ENCODE peak calls at places on chromosomes 7 and 10, in five cellular contexts. One of them, this sample, is unnamed.

GRCh38 chr7:44235066-44235465 is 34.3 kb downstream of the YKT6 start:
- DNase-seq in neural progenitor cell: no peak
- DNase-seq in suprapubic skin: no peak
- DNase-seq in colonic mucosa: no peak
- DNase-seq in aorta: no peak
- DNase-seq in this sample: no peak

GRCh38 chr7:39404910-39405309 is 161.3 kb upstream of the YAE1 start:
- DNase-seq in aorta: no peak
- DNase-seq in colonic mucosa: no peak
- DNase-seq in neural progenitor cell: no peak
- DNase-seq in suprapubic skin: no peak
- DNase-seq in this sample: no peak

GRCh38 chr10:51311232-51311631 is 236.9 kb downstream of the PRKG1 start:
- DNase-seq in neural progenitor cell: no peak
- DNase-seq in aorta: no peak
- DNase-seq in colonic mucosa: no peak
- DNase-seq in suprapubic skin: no peak
- DNase-seq in this sample: no peak

GRCh38 chr10:49000437-49001398 is 61.1 kb upstream of the LRRC18 start:
- DNase-seq in suprapubic skin: no peak
- DNase-seq in aorta: no peak
- DNase-seq in neural progenitor cell: no peak
- DNase-seq in colonic mucosa: no peak
- DNase-seq in this sample: no peak

GRCh38 chr7:115009139-115009538 is 87.2 kb downstream of the MDFIC start:
- DNase-seq in neural progenitor cell: no peak
- DNase-seq in colonic mucosa: no peak
- DNase-seq in suprapubic skin: no peak
- DNase-seq in aorta: no peak
- DNase-seq in this sample: no peak

GRCh38 chr10:71399946-71400345 is 3.2 kb downstream of the CDH23 start:
- DNase-seq in colonic mucosa: no peak
- DNase-seq in suprapubic skin: no peak
- DNase-seq in neural progenitor cell: no peak
- DNase-seq in aorta: no peak
- DNase-seq in this sample: no peak

GRCh38 chr10:48634198-48634983 is 29.5 kb upstream of the ARHGAP22 start:
- DNase-seq in suprapubic skin: no peak
- DNase-seq in neural progenitor cell: no peak
- DNase-seq in aorta: peak
- DNase-seq in colonic mucosa: peak
- DNase-seq in this sample: no peak

GRCh38 chr10:3060481-3060889 is 6.9 kb upstream of the PFKP start:
- DNase-seq in colonic mucosa: no peak
- DNase-seq in suprapubic skin: no peak
- DNase-seq in neural progenitor cell: no peak
- DNase-seq in aorta: no peak
- DNase-seq in this sample: no peak

GRCh38 chr7:100585511-100586265 is at the start of gene LRCH4:
- DNase-seq in colonic mucosa: peak
- DNase-seq in suprapubic skin: no peak
- DNase-seq in aorta: no peak
- DNase-seq in neural progenitor cell: peak
- DNase-seq in this sample: no peak

GRCh38 chr10:3036155-3036554 is 31.2 kb upstream of the PFKP start:
- DNase-seq in suprapubic skin: no peak
- DNase-seq in neural progenitor cell: no peak
- DNase-seq in colonic mucosa: no peak
- DNase-seq in aorta: no peak
- DNase-seq in this sample: no peak

GRCh38 chr10:1609596-1609995 is 127.7 kb downstream of the ADARB2 start:
- DNase-seq in colonic mucosa: no peak
- DNase-seq in suprapubic skin: no peak
- DNase-seq in neural progenitor cell: no peak
- DNase-seq in aorta: peak
- DNase-seq in this sample: no peak

GRCh38 chr7:78280276-78280675 is 481.7 kb downstream of the PHTF2 start:
- DNase-seq in aorta: no peak
- DNase-seq in colonic mucosa: no peak
- DNase-seq in suprapubic skin: no peak
- DNase-seq in neural progenitor cell: no peak
- DNase-seq in this sample: no peak

GRCh38 chr7:27377988-27378387 is 135.4 kb downstream of the EVX1 start:
- DNase-seq in suprapubic skin: no peak
- DNase-seq in neural progenitor cell: no peak
- DNase-seq in aorta: no peak
- DNase-seq in colonic mucosa: no peak
- DNase-seq in this sample: no peak

GRCh38 chr10:112333452-112333851 is 40.5 kb upstream of the ACSL5 start:
- DNase-seq in aorta: no peak
- DNase-seq in neural progenitor cell: no peak
- DNase-seq in colonic mucosa: peak
- DNase-seq in suprapubic skin: no peak
- DNase-seq in this sample: no peak

GRCh38 chr7:30459591-30460245 is 18.9 kb downstream of the NOD1 start:
- DNase-seq in colonic mucosa: peak
- DNase-seq in neural progenitor cell: no peak
- DNase-seq in suprapubic skin: peak
- DNase-seq in aorta: peak
- DNase-seq in this sample: no peak

GRCh38 chr7:28358423-28358868 is 53.9 kb upstream of the CREB5 start:
- DNase-seq in aorta: no peak
- DNase-seq in suprapubic skin: no peak
- DNase-seq in colonic mucosa: no peak
- DNase-seq in neural progenitor cell: no peak
- DNase-seq in this sample: no peak

GRCh38 chr7:64562246-64562620 is 638 bp downstream of the ZNF680 start:
- DNase-seq in neural progenitor cell: no peak
- DNase-seq in colonic mucosa: no peak
- DNase-seq in suprapubic skin: no peak
- DNase-seq in aorta: no peak
- DNase-seq in this sample: no peak

GRCh38 chr10:132856869-132857524 is 71.0 kb upstream of the NKX6-2 start:
- DNase-seq in aorta: peak
- DNase-seq in colonic mucosa: no peak
- DNase-seq in neural progenitor cell: no peak
- DNase-seq in suprapubic skin: peak
- DNase-seq in this sample: no peak

GRCh38 chr10:119479532-119479931 is 63.0 kb downstream of the RGS10 start:
- DNase-seq in colonic mucosa: no peak
- DNase-seq in aorta: no peak
- DNase-seq in suprapubic skin: no peak
- DNase-seq in neural progenitor cell: peak
- DNase-seq in this sample: no peak

GRCh38 chr10:48506147-48506917 is 98.5 kb downstream of the ARHGAP22 start:
- DNase-seq in neural progenitor cell: no peak
- DNase-seq in suprapubic skin: no peak
- DNase-seq in aorta: no peak
- DNase-seq in colonic mucosa: peak
- DNase-seq in this sample: no peak

GRCh38 chr7:17211307-17211836 is 87.1 kb upstream of the AHR start:
- DNase-seq in neural progenitor cell: no peak
- DNase-seq in suprapubic skin: no peak
- DNase-seq in aorta: no peak
- DNase-seq in colonic mucosa: no peak
- DNase-seq in this sample: no peak

GRCh38 chr7:17209101-17209500 is 89.4 kb upstream of the AHR start:
- DNase-seq in neural progenitor cell: no peak
- DNase-seq in colonic mucosa: no peak
- DNase-seq in suprapubic skin: no peak
- DNase-seq in aorta: no peak
- DNase-seq in this sample: no peak

GRCh38 chr7:17207220-17207619 is 91.2 kb upstream of the AHR start:
- DNase-seq in suprapubic skin: no peak
- DNase-seq in aorta: no peak
- DNase-seq in colonic mucosa: peak
- DNase-seq in neural progenitor cell: no peak
- DNase-seq in this sample: no peak

GRCh38 chr7:17205850-17206353 is 92.5 kb upstream of the AHR start:
- DNase-seq in suprapubic skin: no peak
- DNase-seq in neural progenitor cell: no peak
- DNase-seq in colonic mucosa: no peak
- DNase-seq in aorta: no peak
- DNase-seq in this sample: no peak

GRCh38 chr7:17206354-17206905 is 92.0 kb upstream of the AHR start:
- DNase-seq in suprapubic skin: no peak
- DNase-seq in colonic mucosa: peak
- DNase-seq in neural progenitor cell: no peak
- DNase-seq in aorta: no peak
- DNase-seq in this sample: no peak
- H3K27ac ChIP-seq in suprapubic skin: no peak
- H3K27ac ChIP-seq in colonic mucosa: no peak
- H3K27ac ChIP-seq in neural progenitor cell: no peak
- H3K27ac ChIP-seq in aorta: no peak
- H3K27ac ChIP-seq in this sample: no peak

GRCh38 chr10:60508831-60509230 is 119.2 kb upstream of the ANK3 start:
- DNase-seq in suprapubic skin: no peak
- DNase-seq in neural progenitor cell: no peak
- DNase-seq in aorta: no peak
- DNase-seq in colonic mucosa: no peak
- DNase-seq in this sample: no peak
- H3K27ac ChIP-seq in suprapubic skin: no peak
- H3K27ac ChIP-seq in neural progenitor cell: no peak
- H3K27ac ChIP-seq in aorta: no peak
- H3K27ac ChIP-seq in colonic mucosa: no peak
- H3K27ac ChIP-seq in this sample: peak

GRCh38 chr10:125094826-125095225 is 65.5 kb downstream of the CTBP2 start:
- DNase-seq in suprapubic skin: peak
- DNase-seq in neural progenitor cell: no peak
- DNase-seq in colonic mucosa: no peak
- DNase-seq in aorta: no peak
- DNase-seq in this sample: no peak
- H3K27ac ChIP-seq in suprapubic skin: peak
- H3K27ac ChIP-seq in neural progenitor cell: no peak
- H3K27ac ChIP-seq in colonic mucosa: no peak
- H3K27ac ChIP-seq in aorta: no peak
- H3K27ac ChIP-seq in this sample: no peak

DNA sequence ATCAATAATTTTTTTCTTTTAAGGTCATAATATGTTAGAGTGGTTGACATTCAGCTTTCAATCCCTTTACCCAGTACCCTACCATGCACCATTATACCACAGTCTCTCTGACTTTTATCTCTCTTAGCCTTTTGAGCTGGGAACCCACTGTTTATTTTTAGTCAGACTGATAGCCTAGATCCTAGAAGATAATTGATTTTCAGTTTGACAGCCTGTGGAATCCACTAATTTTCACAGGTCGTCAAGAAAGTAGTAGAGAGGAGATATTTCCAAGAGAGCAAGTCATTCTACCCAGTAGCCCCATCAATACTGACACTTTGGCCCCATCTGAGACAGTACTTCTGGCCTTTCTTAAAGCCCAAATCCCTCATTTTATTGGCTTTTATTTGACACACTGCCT is 67.1 kb upstream of the CC2D2B start:
- DNase-seq in colonic mucosa: no peak
- DNase-seq in neural progenitor cell: no peak
- DNase-seq in suprapubic skin: no peak
- DNase-seq in aorta: no peak
- DNase-seq in this sample: no peak
- H3K27ac ChIP-seq in colonic mucosa: no peak
- H3K27ac ChIP-seq in neural progenitor cell: no peak
- H3K27ac ChIP-seq in suprapubic skin: no peak
- H3K27ac ChIP-seq in aorta: no peak
- H3K27ac ChIP-seq in this sample: no peak

GRCh38 chr7:826230-826905 is 5.9 kb upstream of the SUN1 start:
- DNase-seq in neural progenitor cell: no peak
- DNase-seq in colonic mucosa: no peak
- DNase-seq in aorta: no peak
- DNase-seq in suprapubic skin: no peak
- DNase-seq in this sample: no peak
- H3K27ac ChIP-seq in neural progenitor cell: no peak
- H3K27ac ChIP-seq in colonic mucosa: no peak
- H3K27ac ChIP-seq in aorta: peak
- H3K27ac ChIP-seq in suprapubic skin: peak
- H3K27ac ChIP-seq in this sample: no peak

DNA sequence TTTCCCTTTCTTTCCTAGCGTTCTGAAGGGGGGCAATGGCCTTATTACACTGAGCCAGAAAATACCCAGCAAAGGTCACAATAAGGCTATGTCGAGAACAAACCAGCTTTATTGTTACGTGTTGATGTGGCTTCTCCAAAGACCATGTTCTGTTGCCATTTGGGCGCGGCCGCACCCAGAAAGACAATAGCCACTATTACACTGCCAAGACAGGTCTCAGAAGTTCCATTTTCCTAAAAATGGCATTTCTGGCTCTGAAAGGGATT is 77.8 kb downstream of the PROSER2 start:
- DNase-seq in neural progenitor cell: no peak
- DNase-seq in aorta: no peak
- DNase-seq in suprapubic skin: no peak
- DNase-seq in colonic mucosa: no peak
- DNase-seq in this sample: no peak
- H3K27ac ChIP-seq in neural progenitor cell: no peak
- H3K27ac ChIP-seq in aorta: no peak
- H3K27ac ChIP-seq in suprapubic skin: no peak
- H3K27ac ChIP-seq in colonic mucosa: no peak
- H3K27ac ChIP-seq in this sample: no peak

GRCh38 chr7:5343893-5344292 is 61.1 kb downstream of the SLC29A4 start:
- DNase-seq in neural progenitor cell: no peak
- DNase-seq in colonic mucosa: no peak
- DNase-seq in suprapubic skin: no peak
- DNase-seq in aorta: no peak
- DNase-seq in this sample: no peak
- H3K27ac ChIP-seq in neural progenitor cell: no peak
- H3K27ac ChIP-seq in colonic mucosa: no peak
- H3K27ac ChIP-seq in suprapubic skin: no peak
- H3K27ac ChIP-seq in aorta: no peak
- H3K27ac ChIP-seq in this sample: no peak

This sample was measured in caudate nucleus.